ENCODE peak calls at places on chromosomes 4 and X, in eight cellular contexts. V is A172; R is stimulated activated CD8-positive, alpha-beta memory T cell treated with anti-CD3 and anti-CD28 coated beads, Interleukin-15, amount 100 ng/mL, for 4 hours; O is activated T-cell treated with anti-CD3 and anti-CD28 coated beads, Interleukin-2, amount 50 U/mL, for 1 hour; A is activated naive CD4-positive, alpha-beta T cell treated with anti-CD3 and anti-CD28 coated beads for 36 hours; Z is effector memory CD8-positive, alpha-beta T cell; E is activated T-helper 9 cell treated with anti-CD3 and anti-CD28 coated beads, Interleukin-2, amount 50 U/mL, for 16 hours; D is GM04503. J is an unnamed sample.

GRCh38 chr4:94127707-94128328 is 79.8 kb upstream of the SMARCAD1 start:
- DNase-seq in D (no peak), E (no peak), A (no peak), R (no peak), V (peak; percentile 19), O (no peak), Z (no peak), J (peak; percentile 25)

GRCh38 chr4:16169491-16169890 is 56.8 kb downstream of the TAPT1 start:
- DNase-seq in A (no peak), V (no peak), E (no peak), R (no peak), O (no peak), D (no peak), Z (no peak), J (no peak)

GRCh38 chr4:40718571-40718970 is 31.2 kb upstream of the NSUN7 start:
- DNase-seq in E (no peak), A (no peak), Z (no peak), V (no peak), O (no peak), D (no peak), R (no peak), J (no peak)

GRCh38 chrX:39008554-39008953 is 207.3 kb downstream of the MID1IP1 start:
- DNase-seq in V (no peak), Z (no peak), A (no peak), O (no peak), D (no peak), R (no peak), E (no peak), J (no peak)

GRCh38 chrX:12956704-12957541 is 18.0 kb upstream of the TMSB4X start:
- DNase-seq in Z (peak; percentile 46), O (peak; percentile 57), E (no peak), D (no peak), V (peak; percentile 79), R (no peak), A (peak; percentile 68), J (peak; percentile 60)

GRCh38 chr4:8555716-8556115 is 24.5 kb upstream of the GPR78 start:
- DNase-seq in E (no peak), A (no peak), R (no peak), D (no peak), V (no peak), O (no peak), Z (no peak), J (no peak)

GRCh38 chrX:119853449-119853848 is 686 bp upstream of the UPF3B start:
- DNase-seq in D (no peak), R (no peak), A (no peak), O (no peak), E (no peak), V (no peak), Z (no peak), J (no peak)

GRCh38 chr4:124132161-124132560 is 580.4 kb downstream of the ANKRD50 start:
- DNase-seq in A (no peak), D (no peak), O (no peak), V (no peak), Z (no peak), E (no peak), R (no peak), J (no peak)

GRCh38 chr4:61984260-61984909 is 784.3 kb downstream of the ADGRL3 start:
- DNase-seq in O (no peak), Z (no peak), R (no peak), D (no peak), A (no peak), V (no peak), E (no peak), J (no peak)

GRCh38 chrX:153494061-153494460 is 719 bp upstream of the BGN start:
- DNase-seq in D (no peak), Z (no peak), A (no peak), V (no peak), R (no peak), E (no peak), O (no peak), J (no peak)

GRCh38 chr4:15043226-15043625 is 40.9 kb downstream of the CPEB2 start:
- DNase-seq in E (no peak), O (no peak), R (no peak), D (no peak), Z (no peak), A (no peak), V (peak; percentile 8), J (peak; percentile 89)

GRCh38 chr4:183499797-183500196 is 5.1 kb upstream of the ING2 start:
- DNase-seq in R (no peak), V (no peak), E (no peak), A (no peak), D (no peak), Z (no peak), O (no peak), J (no peak)

GRCh38 chr4:174120446-174121142 is 162.9 kb downstream of the FBXO8 start:
- DNase-seq in D (peak; percentile 39), E (no peak), R (no peak), Z (peak; percentile 1), O (no peak), V (peak; percentile 52), A (peak; percentile 27), J (peak; percentile 70)

GRCh38 chr4:90603540-90603939 is 476.3 kb downstream of the CCSER1 start:
- DNase-seq in A (no peak), Z (no peak), R (no peak), E (no peak), D (no peak), V (no peak), O (no peak), J (peak; percentile 15)

GRCh38 chr4:57443308-57444243 is 333.4 kb upstream of the IGFBP7 start:
- DNase-seq in A (no peak), D (no peak), R (no peak), Z (no peak), V (no peak), O (no peak), E (no peak), J (no peak)

GRCh38 chr4:22410645-22411247 is 105.1 kb downstream of the ADGRA3 start:
- DNase-seq in A (no peak), Z (no peak), E (no peak), V (no peak), R (no peak), D (no peak), O (no peak), J (peak; percentile 16)

GRCh38 chr4:3858765-3859388 is 92.7 kb downstream of the ADRA2C start:
- DNase-seq in A (no peak), O (no peak), D (no peak), E (no peak), R (no peak), Z (no peak), V (no peak), J (no peak)